ENCODE peak calls at places on chromosomes 5 and 9, in four cellular contexts. W is ovary, T is left ventricle myocardium inferior, S is hepatocyte. M is an unnamed sample.

GRCh38 chr5:142697356-142697807 is 11.5 kb upstream of the FGF1 start:
- DNase-seq in W (no peak), T (peak; percentile 67), S (peak; percentile 33), M (peak; percentile 88)

GRCh38 chr9:2132484-2133082 is 117.4 kb downstream of the SMARCA2 start:
- DNase-seq in T (no peak), S (peak; percentile 23), W (no peak), M (peak; percentile 74)

GRCh38 chr5:157947156-157947555 is 88.2 kb upstream of the CLINT1 start:
- DNase-seq in W (no peak), T (no peak), S (no peak), M (no peak)

GRCh38 chr9:136981588-136982231 is 1.1 kb upstream of the LCNL1 start:
- DNase-seq in W (no peak), T (peak; percentile 69), S (no peak), M (peak; percentile 36)

GRCh38 chr9:16421534-16421933 is 448.9 kb downstream of the BNC2 start:
- DNase-seq in T (no peak), S (no peak), W (no peak), M (no peak)

GRCh38 chr5:74833537-74834266 is 32.5 kb downstream of the FAM169A start:
- DNase-seq in S (peak; percentile 65), T (no peak), W (no peak), M (no peak)

GRCh38 chr9:87492642-87493041 is 5.0 kb upstream of the DAPK1 start:
- DNase-seq in S (no peak), W (no peak), T (no peak), M (no peak)

GRCh38 chr5:129904102-129904666 is at the start of gene CHSY3:
- DNase-seq in T (peak; percentile 84), S (peak; percentile 93), W (peak; percentile 71), M (peak; percentile 90)

GRCh38 chr5:119302916-119303897 is 52.6 kb upstream of the TNFAIP8 start:
- DNase-seq in T (no peak), W (no peak), S (peak; percentile 83), M (peak; percentile 96)

GRCh38 chr5:143063175-143063970 is 293.2 kb downstream of the ARHGAP26 start:
- DNase-seq in T (peak; percentile 76), W (peak; percentile 71), S (peak; percentile 29), M (peak; percentile 76)

GRCh38 chr5:106189121-106189809 is 1481.5 kb downstream of the EFNA5 start:
- DNase-seq in S (no peak), T (no peak), W (no peak), M (no peak)

GRCh38 chr5:170439246-170439943 is 50.2 kb upstream of the KCNMB1 start:
- DNase-seq in W (no peak), T (no peak), S (no peak), M (no peak)

GRCh38 chr5:173707392-173707791 is 90.9 kb upstream of the BOD1 start:
- DNase-seq in W (no peak), S (no peak), T (peak; percentile 54), M (no peak)

GRCh38 chr5:157862183-157862851 is 3.4 kb upstream of the CLINT1 start:
- DNase-seq in S (no peak), T (no peak), W (no peak), M (no peak)

GRCh38 chr9:3243676-3244075 is 282.1 kb downstream of the RFX3 start:
- DNase-seq in W (no peak), T (no peak), S (no peak), M (no peak)

GRCh38 chr9:87267701-87268100 is 230.0 kb upstream of the DAPK1 start:
- DNase-seq in T (peak; percentile 55), S (no peak), W (no peak), M (peak; percentile 51)

GRCh38 chr9:116860509-116861120 is 173.5 kb downstream of the TRIM32 start:
- DNase-seq in W (peak; percentile 19), S (peak; percentile 84), T (peak; percentile 47), M (peak; percentile 80)

GRCh38 chr5:147691134-147691533 is 91.4 kb downstream of the JAKMIP2 start:
- DNase-seq in W (peak; percentile 24), S (no peak), T (no peak), M (peak; percentile 81)

GRCh38 chr5:19314840-19315239 is 673.2 kb downstream of the CDH18 start:
- DNase-seq in W (no peak), S (peak; percentile 23), T (no peak), M (no peak)

GRCh38 chr5:75551471-75551870 is 39.8 kb downstream of the POLK start:
- DNase-seq in T (no peak), W (no peak), S (no peak), M (no peak)

GRCh38 chr5:155004138-155004744 is 9.3 kb upstream of the KIF4B start:
- DNase-seq in S (peak; percentile 34), W (no peak), T (no peak), M (peak; percentile 9)

GRCh38 chr5:132103380-132103951 is 29.9 kb downstream of the CSF2 start:
- DNase-seq in T (peak; percentile 76), W (no peak), S (peak; percentile 78), M (peak; percentile 88)

GRCh38 chr5:6088706-6089105 is 289.6 kb downstream of the MED10 start:
- DNase-seq in W (no peak), S (no peak), T (no peak), M (no peak)

GRCh38 chr5:43773032-43773830 is 170.3 kb downstream of the NNT start:
- DNase-seq in S (no peak), T (no peak), W (no peak), M (peak; percentile 87)

GRCh38 chr5:38265546-38266179 is 7.3 kb downstream of the EGFLAM start:
- DNase-seq in T (peak; percentile 22), S (peak; percentile 82), W (peak; percentile 65), M (peak; percentile 88)

GRCh38 chr9:137128158-137129088 is 10.5 kb upstream of the GRIN1 start:
- DNase-seq in T (no peak), S (no peak), W (no peak), M (no peak)

GRCh38 chr9:96441798-96442445 is 8.0 kb upstream of the HABP4 start:
- DNase-seq in T (no peak), W (no peak), S (peak; percentile 44), M (peak; percentile 51)

DNA sequence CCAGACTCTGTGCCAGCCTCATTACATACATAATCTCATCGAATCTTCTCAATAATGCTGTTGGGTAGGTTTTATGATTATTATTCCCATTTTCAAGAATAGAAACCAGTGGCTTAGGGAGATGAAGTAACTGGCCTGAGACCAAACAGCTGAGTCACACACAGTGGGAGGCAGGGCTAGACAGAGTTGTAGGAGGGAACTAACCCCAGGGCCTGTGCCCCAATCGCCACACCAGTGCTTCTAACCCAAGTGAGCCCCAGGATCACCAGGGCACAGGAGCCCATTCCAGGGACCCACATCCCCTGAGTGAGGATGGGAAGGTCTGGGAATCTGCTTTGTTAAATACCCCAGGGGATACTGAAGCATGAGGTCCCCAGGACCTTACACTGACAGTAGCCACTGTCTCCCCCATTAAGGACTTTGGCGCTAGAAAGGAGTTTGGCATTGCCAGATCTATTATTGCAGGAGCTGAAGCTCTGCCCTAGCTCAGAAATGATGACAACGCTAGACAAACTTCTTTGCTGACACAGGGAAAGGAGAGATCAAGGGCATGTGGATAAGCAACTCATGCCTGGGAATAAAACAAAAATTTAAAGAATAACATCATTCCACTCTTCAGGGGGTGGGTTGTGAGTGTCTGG is 63.8 kb upstream of the PPARGC1B start:
- DNase-seq in S (no peak), W (no peak), T (no peak), M (no peak)
- H3K4me3 ChIP-seq in S (no peak overlapping the region), W (no peak overlapping the region), T (no peak overlapping the region), M (no peak overlapping the region)

GRCh38 chr5:107468286-107468685 is 202.5 kb downstream of the EFNA5 start:
- DNase-seq in T (no peak), S (no peak), W (no peak), M (no peak)

GRCh38 chr5:107467137-107467932 is 203.4 kb downstream of the EFNA5 start:
- DNase-seq in W (no peak), S (peak; percentile 34), T (no peak), M (no peak)

GRCh38 chr5:107469064-107469463 is 201.7 kb downstream of the EFNA5 start:
- DNase-seq in S (no peak), W (no peak), T (no peak), M (peak; percentile 27)

GRCh38 chr5:107470007-107470582 is 200.6 kb downstream of the EFNA5 start:
- DNase-seq in W (no peak), T (no peak), S (no peak), M (peak; percentile 24)

GRCh38 chr5:107469485-107469884 is 201.3 kb downstream of the EFNA5 start:
- DNase-seq in T (no peak), S (no peak), W (no peak), M (peak; percentile 92)
- H3K4me1 ChIP-seq in T (peaks cover 66% of the 10 kb centered on the region), S (peaks cover 22% of the 10 kb centered on the region), W (no peaks in the 10 kb centered on the region), M (peaks cover 50% of the 10 kb centered on the region)

DNA sequence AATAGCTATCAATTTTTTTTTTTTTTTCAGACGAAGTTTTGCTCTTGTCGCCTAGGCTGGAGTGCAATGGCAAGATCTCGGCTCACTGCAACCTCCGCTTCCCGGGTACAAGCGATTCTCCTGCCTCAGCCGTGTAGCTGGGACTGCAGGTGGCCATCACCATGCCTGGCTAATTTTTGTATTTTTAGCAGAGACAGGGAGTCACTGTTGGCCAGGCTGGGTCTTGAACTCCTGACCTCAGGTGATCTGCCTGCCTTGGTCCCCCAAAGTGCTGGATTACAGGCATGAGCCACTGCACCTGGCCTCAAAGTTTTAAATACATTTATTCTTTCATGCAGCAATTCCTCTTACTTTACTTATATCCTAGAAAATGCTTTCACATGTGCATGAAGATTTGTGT is 17.6 kb downstream of the TRIM14 start:
- DNase-seq in W (no peak), T (no peak), S (no peak), M (no peak)
- H3K27ac ChIP-seq in W (no peak overlapping the region), T (no peak overlapping the region), S (no peak overlapping the region), M (no peak overlapping the region)

GRCh38 chr5:14364576-14365472 is 216.8 kb upstream of the OTULINL start:
- DNase-seq in T (no peak), S (peak; percentile 62), W (no peak), M (peak; percentile 53)
- H3K4me3 ChIP-seq in T (no peak overlapping the region), S (no peak overlapping the region), W (no peak overlapping the region), M (no peak overlapping the region)